ENCODE peak calls at places on chromosomes 6 and 20, in four cellular contexts. One of them, this sample, is unnamed.

GRCh38 chr6:150685860-150686259 is 86.2 kb downstream of the PLEKHG1 start:
- DNase-seq in neural progenitor cell: peak; percentile 48
- DNase-seq in glutamatergic neuron: peak; percentile 29
- DNase-seq in upper lobe of right lung: peak; percentile 72
- DNase-seq in this sample: peak; percentile 58

GRCh38 chr6:42503894-42504293 is 52.2 kb upstream of the TRERF1 start:
- DNase-seq in glutamatergic neuron: no peak
- DNase-seq in upper lobe of right lung: no peak
- DNase-seq in neural progenitor cell: no peak
- DNase-seq in this sample: no peak

GRCh38 chr20:62010551-62011402 is 54.9 kb downstream of the TAF4 start:
- DNase-seq in glutamatergic neuron: peak; percentile 75
- DNase-seq in neural progenitor cell: peak; percentile 80
- DNase-seq in upper lobe of right lung: no peak
- DNase-seq in this sample: no peak

GRCh38 chr6:89348372-89348771 is 4.2 kb downstream of the UBE2J1 start:
- DNase-seq in upper lobe of right lung: no peak
- DNase-seq in neural progenitor cell: no peak
- DNase-seq in glutamatergic neuron: no peak
- DNase-seq in this sample: no peak

GRCh38 chr20:49391404-49392245 is 90.8 kb downstream of the KCNB1 start:
- DNase-seq in upper lobe of right lung: no peak
- DNase-seq in neural progenitor cell: no peak
- DNase-seq in glutamatergic neuron: no peak
- DNase-seq in this sample: no peak

GRCh38 chr6:152270301-152270925 is 366.7 kb downstream of the SYNE1 start:
- DNase-seq in glutamatergic neuron: no peak
- DNase-seq in upper lobe of right lung: no peak
- DNase-seq in neural progenitor cell: no peak
- DNase-seq in this sample: no peak

GRCh38 chr6:114690625-114691024 is 347.8 kb upstream of the HS3ST5 start:
- DNase-seq in glutamatergic neuron: no peak
- DNase-seq in upper lobe of right lung: no peak
- DNase-seq in neural progenitor cell: peak; percentile 16
- DNase-seq in this sample: no peak

GRCh38 chr6:105981002-105981887 is 104.9 kb upstream of the PRDM1 start:
- DNase-seq in glutamatergic neuron: peak; percentile 48
- DNase-seq in neural progenitor cell: peak; percentile 26
- DNase-seq in upper lobe of right lung: no peak
- DNase-seq in this sample: no peak

GRCh38 chr20:29497261-29497671 is 1760.2 kb upstream of the DEFB115 start:
- DNase-seq in glutamatergic neuron: no peak
- DNase-seq in neural progenitor cell: no peak
- DNase-seq in upper lobe of right lung: peak; percentile 61
- DNase-seq in this sample: peak; percentile 36

GRCh38 chr20:46348972-46349741 is 40.9 kb upstream of the CDH22 start:
- DNase-seq in upper lobe of right lung: no peak
- DNase-seq in neural progenitor cell: peak; percentile 90
- DNase-seq in glutamatergic neuron: peak; percentile 89
- DNase-seq in this sample: peak; percentile 67

GRCh38 chr6:6005467-6006427 is 978 bp downstream of the NRN1 start:
- DNase-seq in glutamatergic neuron: peak; percentile 18
- DNase-seq in neural progenitor cell: peak; percentile 45
- DNase-seq in upper lobe of right lung: no peak
- DNase-seq in this sample: no peak

GRCh38 chr6:7535498-7535897 is 6.0 kb upstream of the DSP start:
- DNase-seq in neural progenitor cell: no peak
- DNase-seq in glutamatergic neuron: no peak
- DNase-seq in upper lobe of right lung: no peak
- DNase-seq in this sample: no peak

GRCh38 chr6:144805049-144805448 is 519.9 kb downstream of the UTRN start:
- DNase-seq in upper lobe of right lung: no peak
- DNase-seq in glutamatergic neuron: no peak
- DNase-seq in neural progenitor cell: no peak
- DNase-seq in this sample: no peak

GRCh38 chr6:128244751-128245405 is 275.5 kb downstream of the PTPRK start:
- DNase-seq in neural progenitor cell: no peak
- DNase-seq in upper lobe of right lung: no peak
- DNase-seq in glutamatergic neuron: no peak
- DNase-seq in this sample: no peak

GRCh38 chr6:129444683-129445082 is 265.3 kb downstream of the ARHGAP18 start:
- DNase-seq in glutamatergic neuron: no peak
- DNase-seq in upper lobe of right lung: no peak
- DNase-seq in neural progenitor cell: no peak
- DNase-seq in this sample: no peak

GRCh38 chr6:142891454-142891853 is 53.5 kb downstream of the HIVEP2 start:
- DNase-seq in glutamatergic neuron: no peak
- DNase-seq in neural progenitor cell: peak; percentile 11
- DNase-seq in upper lobe of right lung: no peak
- DNase-seq in this sample: no peak

GRCh38 chr6:15527838-15528617 is 134.8 kb downstream of the DTNBP1 start:
- DNase-seq in upper lobe of right lung: no peak
- DNase-seq in neural progenitor cell: no peak
- DNase-seq in glutamatergic neuron: no peak
- DNase-seq in this sample: no peak

GRCh38 chr6:33732819-33733218 is 13.9 kb downstream of the IP6K3 start:
- DNase-seq in glutamatergic neuron: no peak
- DNase-seq in upper lobe of right lung: no peak
- DNase-seq in neural progenitor cell: no peak
- DNase-seq in this sample: no peak

GRCh38 chr6:90695316-90695715 is 108.4 kb upstream of the MAP3K7 start:
- DNase-seq in neural progenitor cell: no peak
- DNase-seq in glutamatergic neuron: no peak
- DNase-seq in upper lobe of right lung: no peak
- DNase-seq in this sample: no peak

GRCh38 chr20:57213924-57214323 is 52.5 kb downstream of the BMP7 start:
- DNase-seq in glutamatergic neuron: no peak
- DNase-seq in neural progenitor cell: no peak
- DNase-seq in upper lobe of right lung: no peak
- DNase-seq in this sample: no peak

GRCh38 chr6:139146317-139146726 is 11.4 kb downstream of the HECA start:
- DNase-seq in upper lobe of right lung: no peak
- DNase-seq in neural progenitor cell: no peak
- DNase-seq in glutamatergic neuron: no peak
- DNase-seq in this sample: no peak

GRCh38 chr6:79812195-79812594 is 135.2 kb downstream of the ELOVL4 start:
- DNase-seq in glutamatergic neuron: no peak
- DNase-seq in upper lobe of right lung: no peak
- DNase-seq in neural progenitor cell: no peak
- DNase-seq in this sample: no peak

GRCh38 chr6:126039284-126039683 is 52.9 kb downstream of the TRMT11 start:
- DNase-seq in glutamatergic neuron: no peak
- DNase-seq in neural progenitor cell: no peak
- DNase-seq in upper lobe of right lung: no peak
- DNase-seq in this sample: no peak
- TF ChIP-seq CTCF in glutamatergic neuron: no peak
- TF ChIP-seq CTCF in neural progenitor cell: no peak
- TF ChIP-seq CTCF in upper lobe of right lung: no peak
- TF ChIP-seq CTCF in this sample: no peak

DNA sequence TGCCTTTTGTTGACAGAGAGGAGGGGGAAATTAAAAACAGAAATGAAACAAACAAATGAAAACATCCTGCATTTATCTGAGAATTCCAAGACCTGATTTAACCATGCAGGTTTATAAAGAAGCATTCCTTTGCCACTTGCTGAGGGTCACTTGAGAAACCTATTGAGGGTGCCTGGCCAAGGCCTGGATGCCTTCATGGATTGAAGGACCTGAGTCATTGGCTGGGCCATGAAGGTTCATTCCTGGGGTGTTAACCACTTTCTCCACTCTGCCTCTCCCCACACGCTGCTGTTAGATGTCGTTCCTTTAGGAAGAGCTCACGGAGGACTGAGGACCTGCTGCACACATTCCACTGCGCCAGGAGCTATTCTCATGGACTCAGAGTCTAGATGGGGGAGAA is 49.7 kb downstream of the DAAM2 start:
- DNase-seq in glutamatergic neuron: no peak
- DNase-seq in upper lobe of right lung: no peak
- DNase-seq in neural progenitor cell: no peak
- DNase-seq in this sample: no peak
- TF ChIP-seq CTCF in glutamatergic neuron: no peak
- TF ChIP-seq CTCF in upper lobe of right lung: no peak
- TF ChIP-seq CTCF in neural progenitor cell: no peak
- TF ChIP-seq CTCF in this sample: no peak

GRCh38 chr6:32096394-32097258 is 12.5 kb downstream of the TNXB start:
- DNase-seq in upper lobe of right lung: no peak
- DNase-seq in glutamatergic neuron: no peak
- DNase-seq in neural progenitor cell: no peak
- DNase-seq in this sample: no peak

GRCh38 chr6:32092760-32093497 is 16.2 kb downstream of the TNXB start:
- DNase-seq in neural progenitor cell: no peak
- DNase-seq in upper lobe of right lung: peak; percentile 63
- DNase-seq in glutamatergic neuron: no peak
- DNase-seq in this sample: no peak

GRCh38 chr6:32096087-32096393 is 13.1 kb downstream of the TNXB start:
- DNase-seq in glutamatergic neuron: no peak
- DNase-seq in upper lobe of right lung: no peak
- DNase-seq in neural progenitor cell: no peak
- DNase-seq in this sample: no peak

DNA sequence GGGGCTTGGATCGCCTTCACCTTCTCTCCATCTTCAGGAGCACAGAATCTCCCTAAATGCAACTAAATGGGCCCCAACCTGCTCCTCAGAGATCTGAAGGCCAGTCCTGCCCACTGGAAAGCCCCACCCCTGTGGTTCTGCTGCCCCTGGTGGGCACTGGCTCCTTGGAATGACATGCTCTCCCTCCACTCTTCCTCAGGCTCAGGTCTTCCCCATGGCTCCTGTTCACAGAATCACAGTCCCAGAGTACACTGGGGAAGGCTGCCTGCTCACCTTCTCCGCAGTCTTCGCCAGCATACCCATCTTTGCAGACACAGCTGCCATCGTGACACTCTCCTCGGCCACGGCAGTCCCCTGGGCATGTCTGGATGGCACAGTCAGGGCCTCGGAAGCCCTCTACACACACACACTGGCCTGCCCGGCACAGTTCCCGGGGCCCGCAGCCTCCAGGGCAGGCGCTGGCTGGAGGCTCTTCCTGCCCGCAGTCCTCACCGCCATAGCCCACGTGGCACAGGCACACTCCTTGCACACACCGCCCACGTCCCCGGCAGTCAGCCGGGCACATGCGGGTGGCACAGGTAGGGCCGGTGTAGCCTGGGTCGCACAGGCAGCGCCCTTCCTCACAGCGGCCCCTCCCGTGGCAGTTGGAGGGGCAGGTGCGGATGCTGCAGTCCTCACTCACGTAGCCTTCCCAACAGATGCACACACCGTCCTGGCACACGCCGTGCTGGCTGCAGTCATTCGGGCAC is 13.6 kb downstream of the TNXB start:
- DNase-seq in glutamatergic neuron: no peak
- DNase-seq in upper lobe of right lung: peak; percentile 57
- DNase-seq in neural progenitor cell: no peak
- DNase-seq in this sample: no peak
- TF ChIP-seq CTCF in glutamatergic neuron: no peak
- TF ChIP-seq CTCF in upper lobe of right lung: no peak
- TF ChIP-seq CTCF in neural progenitor cell: peak; percentile 13
- TF ChIP-seq CTCF in this sample: no peak

DNA sequence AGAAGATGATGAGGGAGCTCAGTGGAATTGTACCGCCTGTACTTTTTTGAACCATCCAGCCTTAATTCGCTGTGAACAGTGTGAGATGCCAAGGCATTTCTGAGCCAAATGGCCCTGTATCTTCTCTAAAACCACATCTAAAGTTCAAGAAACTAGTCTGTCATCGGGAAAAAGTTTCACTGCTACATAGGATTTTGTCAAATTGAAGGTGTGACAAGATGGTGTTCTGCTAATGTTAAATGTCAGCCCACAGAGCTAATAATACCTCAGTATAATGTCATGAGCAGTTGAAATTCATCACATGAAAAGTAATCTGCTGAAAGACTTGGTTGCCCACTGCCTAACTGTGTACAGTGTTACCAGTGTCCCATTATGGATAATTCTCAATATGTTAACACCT is 9.6 kb downstream of the SUMO4 start:
- DNase-seq in upper lobe of right lung: no peak
- DNase-seq in neural progenitor cell: no peak
- DNase-seq in glutamatergic neuron: no peak
- DNase-seq in this sample: no peak
- TF ChIP-seq CTCF in upper lobe of right lung: no peak
- TF ChIP-seq CTCF in neural progenitor cell: no peak
- TF ChIP-seq CTCF in glutamatergic neuron: no peak
- TF ChIP-seq CTCF in this sample: no peak

GRCh38 chr6:82263916-82264315 is 16.4 kb upstream of the IBTK start:
- DNase-seq in upper lobe of right lung: no peak
- DNase-seq in neural progenitor cell: no peak
- DNase-seq in glutamatergic neuron: no peak
- DNase-seq in this sample: no peak

GRCh38 chr6:82264321-82264720 is 16.8 kb upstream of the IBTK start:
- DNase-seq in glutamatergic neuron: no peak
- DNase-seq in upper lobe of right lung: no peak
- DNase-seq in neural progenitor cell: no peak
- DNase-seq in this sample: no peak

GRCh38 chr6:82259389-82259788 is 11.8 kb upstream of the IBTK start:
- DNase-seq in neural progenitor cell: no peak
- DNase-seq in glutamatergic neuron: no peak
- DNase-seq in upper lobe of right lung: no peak
- DNase-seq in this sample: no peak

GRCh38 chr6:82264824-82265223 is 17.3 kb upstream of the IBTK start:
- DNase-seq in neural progenitor cell: no peak
- DNase-seq in upper lobe of right lung: no peak
- DNase-seq in glutamatergic neuron: no peak
- DNase-seq in this sample: no peak

DNA sequence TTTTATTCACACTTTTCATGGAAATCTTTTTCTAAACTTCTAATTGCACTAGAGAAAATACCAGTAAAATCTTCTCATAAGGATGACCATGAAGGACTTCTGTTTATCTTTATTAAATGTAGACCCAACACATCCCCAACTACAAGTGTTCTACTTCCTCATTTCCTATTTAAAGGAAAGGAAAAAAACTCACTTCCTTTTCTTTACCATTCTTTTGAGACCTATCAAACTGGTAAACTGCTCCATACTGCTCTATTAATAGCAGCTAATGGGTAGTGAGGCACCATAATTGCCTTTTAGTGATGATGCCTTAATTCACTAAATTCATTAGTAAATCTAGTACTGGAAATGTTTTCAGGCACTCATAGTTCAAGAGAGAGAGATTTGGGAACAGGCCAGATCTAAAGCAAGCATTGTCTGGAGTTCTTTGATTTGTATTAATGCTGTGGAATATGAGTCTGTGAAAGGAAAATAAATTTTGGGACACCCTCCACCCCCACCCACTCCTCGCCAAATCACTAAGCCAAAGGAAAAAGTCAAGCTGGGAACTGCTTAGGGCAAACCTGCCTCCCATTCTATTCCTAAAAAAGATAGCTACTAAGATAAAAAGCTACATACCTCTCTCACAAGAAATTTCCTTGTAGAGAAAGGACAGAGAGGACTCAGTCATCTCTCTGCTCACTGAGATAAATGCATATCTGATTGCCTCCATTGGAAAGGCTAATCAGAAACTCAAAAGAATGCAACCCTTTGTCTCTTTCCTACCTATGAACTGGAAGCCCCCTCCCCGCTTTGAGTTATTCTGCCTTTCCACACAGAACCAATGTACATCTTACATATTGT is 13.6 kb upstream of the IBTK start:
- DNase-seq in glutamatergic neuron: no peak
- DNase-seq in upper lobe of right lung: no peak
- DNase-seq in neural progenitor cell: no peak
- DNase-seq in this sample: no peak
- TF ChIP-seq CTCF in glutamatergic neuron: no peak
- TF ChIP-seq CTCF in upper lobe of right lung: no peak
- TF ChIP-seq CTCF in neural progenitor cell: no peak
- TF ChIP-seq CTCF in this sample: no peak

This sample was measured in lower lobe of right lung.